ENCODE peak calls at places on chromosomes 11 and 22, in four cellular contexts. T is progenitor cell of endocrine pancreas; P is activated CD4-positive, alpha-beta T cell treated with anti-CD3 and anti-CD28 coated beads for 48 hours; E is left ventricle myocardium inferior. M is an unnamed sample.

GRCh38 chr11:100010393-100010792 is 676.7 kb upstream of the ARHGAP42 start:
- DNase-seq in T (no peak), P (no peak), E (no peak), M (no peak)

GRCh38 chr22:37185646-37186227 is 2.3 kb downstream of the C1QTNF6 start:
- DNase-seq in T (no peak), P (no peak), E (peak), M (no peak)

GRCh38 chr11:27926981-27927481 is 180.9 kb downstream of the KIF18A start:
- DNase-seq in T (no peak), P (no peak), E (no peak), M (no peak)

GRCh38 chr22:41908409-41909289 is 6.2 kb downstream of the SHISA8 start:
- DNase-seq in T (no peak), P (no peak), E (no peak), M (no peak)

GRCh38 chr22:43990044-43990443 is 34.1 kb upstream of the PARVB start:
- DNase-seq in T (no peak), P (no peak), E (no peak), M (no peak)

GRCh38 chr22:35596821-35597220 is 20.3 kb downstream of the MB start:
- DNase-seq in T (no peak), P (no peak), E (peak), M (no peak)

GRCh38 chr11:127789887-127790286 is 789.3 kb upstream of the KIRREL3 start:
- DNase-seq in T (no peak), P (peak), E (no peak), M (no peak)

GRCh38 chr11:76663461-76663760 is 7.1 kb downstream of the LRRC32 start:
- DNase-seq in T (no peak), P (no peak), E (no peak), M (no peak)

GRCh38 chr22:47598864-47599263 is 836.4 kb downstream of the TBC1D22A start:
- DNase-seq in T (no peak), P (no peak), E (no peak), M (no peak)

GRCh38 chr11:45982656-45983470 is 60.4 kb downstream of the LARGE2 start:
- DNase-seq in T (no peak), P (peak), E (peak), M (no peak)

GRCh38 chr22:46891382-46891951 is 129.0 kb downstream of the TBC1D22A start:
- DNase-seq in T (no peak), P (no peak), E (no peak), M (no peak)